ENCODE peak calls at places on chromosomes 5 and 9, in four cellular contexts. A is H1, Z is H9, C is mesendoderm. M is an unnamed sample. For H3K4me1, the result is how much of the 10 kb centered on the place peaks cover.

GRCh38 chr9:127589955-127590370 is 22.1 kb upstream of the STXBP1 start:
- DNase-seq in A (peak), Z (peak), C (peak), M (peak)

GRCh38 chr5:173888473-173889135 is 455 bp downstream of the CPEB4 start:
- DNase-seq in A (no peak), Z (no peak), C (peak), M (no peak)

GRCh38 chr9:127714916-127715442 is 484 bp downstream of the PTRH1 start:
- DNase-seq in Z (no peak), A (no peak), C (no peak), M (no peak)

GRCh38 chr5:84825616-84826015 is 440.9 kb upstream of the EDIL3 start:
- DNase-seq in C (no peak), Z (no peak), A (no peak), M (no peak)

GRCh38 chr9:86604741-86605140 is 250.5 kb upstream of the TUT7 start:
- DNase-seq in A (no peak), C (no peak), Z (no peak), M (no peak)

GRCh38 chr5:168596927-168597326 is 17.8 kb upstream of the PANK3 start:
- DNase-seq in C (no peak), A (no peak), Z (no peak), M (no peak)

GRCh38 chr5:177357459-177358332 is at the start of gene RGS14:
- DNase-seq in C (no peak), Z (no peak), A (no peak), M (no peak)

GRCh38 chr9:31629292-31629691 is 755.2 kb upstream of the ACO1 start:
- DNase-seq in A (no peak), C (no peak), Z (no peak), M (no peak)

GRCh38 chr5:112776301-112776856 is 38.7 kb downstream of the APC start:
- DNase-seq in C (no peak), Z (no peak), A (no peak), M (no peak)

GRCh38 chr5:56279291-56279690 is 46.2 kb upstream of the ANKRD55 start:
- DNase-seq in C (no peak), Z (no peak), A (no peak), M (no peak)

GRCh38 chr5:52710310-52710971 is 77.3 kb upstream of the ITGA1 start:
- DNase-seq in C (no peak), Z (no peak), A (no peak), M (no peak)

GRCh38 chr9:32413424-32413823 is 29.0 kb downstream of the ACO1 start:
- DNase-seq in A (no peak), Z (no peak), C (no peak), M (no peak)

GRCh38 chr9:77826621-77827020 is 178.5 kb upstream of the GNA14 start:
- DNase-seq in C (no peak), A (no peak), Z (no peak), M (no peak)

GRCh38 chr9:114053246-114054005 is 24.7 kb downstream of the AMBP start:
- DNase-seq in A (peak), Z (peak), C (no peak), M (no peak)

GRCh38 chr5:90655423-90655822 is 96.8 kb downstream of the ADGRV1 start:
- DNase-seq in Z (no peak), A (no peak), C (no peak), M (no peak)

GRCh38 chr9:131082774-131083512 is 13.4 kb upstream of the AIF1L start:
- DNase-seq in Z (no peak), A (no peak), C (no peak), M (no peak)

GRCh38 chr9:122095010-122095767 is 2.1 kb upstream of the TTLL11 start:
- DNase-seq in C (peak), A (peak), Z (peak), M (peak)

GRCh38 chr5:96113170-96113939 is 151.7 kb upstream of the ELL2 start:
- DNase-seq in Z (no peak), A (no peak), C (no peak), M (no peak)

GRCh38 chr9:134707031-134707680 is 65.6 kb downstream of the COL5A1 start:
- DNase-seq in C (no peak), A (no peak), Z (no peak), M (no peak)

GRCh38 chr5:81408496-81408895 is 14.6 kb upstream of the ACOT12 start:
- DNase-seq in Z (no peak), A (no peak), C (no peak), M (no peak)

GRCh38 chr5:51651476-51651875 is 268.2 kb downstream of the ISL1 start:
- DNase-seq in A (no peak), Z (no peak), C (no peak), M (no peak)

GRCh38 chr5:34483442-34484033 is 172.6 kb upstream of the RAI14 start:
- DNase-seq in Z (peak), C (peak), A (no peak), M (peak)

GRCh38 chr5:138955013-138955660 is 80.0 kb upstream of the LRRTM2 start:
- DNase-seq in A (no peak), Z (no peak), C (no peak), M (no peak)

GRCh38 chr9:93326056-93326455 is 125.4 kb upstream of the FAM120A start:
- DNase-seq in A (no peak), Z (no peak), C (no peak), M (no peak)

GRCh38 chr5:34587355-34588241 is 68.5 kb upstream of the RAI14 start:
- DNase-seq in Z (no peak), C (peak), A (no peak), M (no peak)

DNA sequence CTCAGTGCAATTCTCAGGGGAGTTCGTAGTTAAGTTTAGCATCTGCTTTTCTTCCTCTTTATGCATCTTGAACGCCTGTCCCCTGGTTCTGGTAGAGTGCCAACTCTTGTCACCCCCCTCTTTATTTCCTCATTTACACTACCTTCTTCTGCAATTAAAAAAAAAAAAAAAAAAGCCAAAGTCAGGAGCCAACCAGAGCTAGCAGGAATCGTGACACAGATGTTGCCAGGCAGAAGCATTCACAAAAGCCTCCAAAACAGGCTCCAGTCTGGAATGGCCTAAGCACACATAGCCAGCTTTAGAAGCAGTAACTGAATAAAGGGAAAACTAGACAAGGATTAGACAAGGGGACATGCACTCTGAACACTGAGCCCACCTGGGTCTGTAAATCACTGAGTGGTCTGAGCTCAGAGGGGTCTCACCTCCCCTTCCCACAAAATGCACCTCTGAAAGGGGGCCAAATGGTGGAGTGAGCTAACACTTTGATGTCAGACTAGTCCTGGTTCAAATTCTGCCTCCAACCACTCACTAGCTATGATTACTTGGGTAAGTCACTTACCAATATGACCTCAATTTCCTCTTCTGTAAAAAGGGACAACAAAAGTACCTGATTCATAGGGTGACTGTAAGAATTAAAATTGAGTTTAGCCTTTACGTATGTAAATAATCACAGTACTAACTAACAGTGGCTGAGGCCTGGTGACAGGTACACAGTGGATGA is 2.0 kb downstream of the CD74 start:
- DNase-seq in C (peak), A (peak), Z (peak), M (peak)
- H3K4me1 ChIP-seq in C (under half), A (under half), Z (under half), M (under half)

DNA sequence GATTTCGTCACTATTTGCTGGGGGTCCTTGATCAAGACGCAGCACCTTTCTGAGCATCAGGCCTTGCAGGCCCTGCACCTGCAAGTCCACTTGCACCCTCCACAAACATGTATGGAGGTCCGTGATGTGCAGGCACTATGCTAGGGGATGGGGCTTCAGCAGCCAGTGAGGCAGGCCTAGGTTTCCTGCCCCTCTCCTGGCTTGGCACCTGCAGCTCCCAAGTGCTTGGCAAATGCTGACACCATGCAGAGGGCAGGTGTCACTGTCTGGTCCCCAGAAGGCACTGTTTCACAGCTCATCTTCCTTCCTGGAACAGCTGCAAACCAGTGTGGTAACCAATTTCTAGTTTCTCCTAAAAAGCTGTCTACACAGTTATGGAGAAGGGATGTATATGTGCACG is 29.7 kb downstream of the ADAM19 start:
- DNase-seq in Z (no peak), C (no peak), A (no peak), M (no peak)
- H2BK120ac ChIP-seq in Z (no peak), C (no peak), A (no peak), M (no peak)

GRCh38 chr5:149313151-149313841 is 32.0 kb upstream of the GRPEL2 start:
- DNase-seq in A (no peak), Z (no peak), C (no peak), M (no peak)
- H3K4me1 ChIP-seq in A (under half), Z (under half), C (under half), M (under half)

DNA sequence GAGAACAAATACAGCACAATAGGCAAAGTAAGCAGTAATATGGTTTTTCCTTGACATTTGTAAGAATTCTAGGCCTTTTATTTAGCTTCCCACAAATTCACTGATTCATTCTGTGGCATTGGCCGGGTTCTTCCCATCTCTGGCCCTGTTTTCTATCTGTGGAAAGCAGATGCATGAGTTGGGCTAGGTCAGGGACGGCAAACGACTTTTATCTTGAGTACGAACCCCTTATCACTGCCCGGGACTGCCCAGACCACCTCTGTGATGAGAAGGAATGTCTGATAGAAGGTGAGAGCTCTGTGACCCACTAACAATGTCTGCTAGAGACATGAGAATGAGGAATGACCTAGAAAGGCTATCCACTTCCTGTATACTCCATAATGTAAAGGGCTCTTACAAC is 35.4 kb upstream of the ADAM19 start:
- DNase-seq in Z (no peak), C (peak), A (no peak), M (no peak)
- H2BK120ac ChIP-seq in Z (no peak), C (no peak), A (no peak), M (no peak)

GRCh38 chr9:136860933-136861873 is 4.9 kb downstream of the EDF1 start:
- DNase-seq in A (peak), Z (no peak), C (no peak), M (no peak)

GRCh38 chr9:136862849-136863622 is 3.1 kb downstream of the EDF1 start:
- DNase-seq in A (no peak), C (no peak), Z (no peak), M (no peak)

GRCh38 chr9:136863623-136864273 is 2.4 kb downstream of the EDF1 start:
- DNase-seq in Z (no peak), C (no peak), A (no peak), M (no peak)

GRCh38 chr9:136860529-136860928 is 5.6 kb downstream of the EDF1 start:
- DNase-seq in Z (no peak), C (no peak), A (no peak), M (no peak)

GRCh38 chr9:136861874-136862457 is 4.1 kb downstream of the EDF1 start:
- DNase-seq in Z (no peak), A (no peak), C (no peak), M (no peak)
- H3K4me1 ChIP-seq in Z (under half), A (under half), C (under half), M (under half)

GRCh38 chr9:4837126-4837767 is 44.5 kb downstream of the RCL1 start:
- DNase-seq in C (no peak), A (no peak), Z (no peak), M (no peak)
- H2BK120ac ChIP-seq in C (no peak), A (no peak), Z (no peak), M (no peak)

GRCh38 chr5:79753087-79753486 is 63.5 kb downstream of the CMYA5 start:
- DNase-seq in A (no peak), Z (no peak), C (no peak), M (no peak)
- H3K4me1 ChIP-seq in A (under half), Z (under half), C (under half), M (under half)